ENCODE peak calls at places on chromosomes 2 and 18, in four cellular contexts. C, P, W and M are unnamed samples.
A peak's percentile ranks its signal among the peaks of the same experiment; 100 is the strongest.

GRCh38 chr2:25309402-25309801 is 32.3 kb downstream of the DNMT3A start:
- DNase-seq in C (peak; percentile 37), P (peak; percentile 63), W (peak; percentile 87), M (peak; percentile 55)

GRCh38 chr2:28952806-28953190 is 28.3 kb upstream of the TOGARAM2 start:
- DNase-seq in C (no peak), P (no peak), W (no peak), M (no peak)

GRCh38 chr2:42752299-42752698 is 11.6 kb downstream of the OXER1 start:
- DNase-seq in C (no peak), P (peak; percentile 69), W (no peak), M (no peak)

GRCh38 chr2:130387071-130387400 is 31.2 kb downstream of the PTPN18 start:
- DNase-seq in C (no peak), P (no peak), W (no peak), M (no peak)

GRCh38 chr2:164782323-164782722 is 59.3 kb downstream of the COBLL1 start:
- DNase-seq in C (no peak), P (no peak), W (no peak), M (no peak)

GRCh38 chr2:230872968-230873669 is 8.4 kb downstream of the ITM2C start:
- DNase-seq in C (no peak), P (peak; percentile 86), W (no peak), M (no peak)

GRCh38 chr18:43060020-43060419 is 55.5 kb downstream of the RIT2 start:
- DNase-seq in C (peak; percentile 52), P (no peak), W (no peak), M (no peak)

GRCh38 chr2:134692461-134692860 is 26.3 kb downstream of the TMEM163 start:
- DNase-seq in C (no peak), P (no peak), W (peak; percentile 34), M (no peak)

GRCh38 chr18:74413811-74414210 is 43.3 kb downstream of the DIPK1C start:
- DNase-seq in C (no peak), P (no peak), W (no peak), M (no peak)

GRCh38 chr2:63034575-63034974 is 16.1 kb upstream of the OTX1 start:
- DNase-seq in C (no peak), P (no peak), W (peak; percentile 50), M (no peak)

GRCh38 chr2:126855606-126856005 is 43.1 kb upstream of the TEX51 start:
- DNase-seq in C (no peak), P (no peak), W (no peak), M (no peak)

GRCh38 chr2:26711457-26712155 is 19.1 kb downstream of the KCNK3 start:
- DNase-seq in C (no peak), P (no peak), W (no peak), M (no peak)

GRCh38 chr2:217685255-217685605 is 317.6 kb downstream of the TNS1 start:
- DNase-seq in C (peak; percentile 90), P (no peak), W (peak; percentile 24), M (no peak)

GRCh38 chr2:220966636-220967035 is 605.5 kb downstream of the EPHA4 start:
- DNase-seq in C (peak; percentile 92), P (no peak), W (no peak), M (peak; percentile 30)

GRCh38 chr2:187942876-187943275 is 348.8 kb upstream of the GULP1 start:
- DNase-seq in C (no peak), P (no peak), W (no peak), M (no peak)

GRCh38 chr2:152580722-152581121 is 136.5 kb downstream of the PRPF40A start:
- DNase-seq in C (peak; percentile 26), P (no peak), W (peak; percentile 48), M (no peak)

GRCh38 chr2:86632672-86633071 is 9.0 kb upstream of the RNF103 start:
- DNase-seq in C (no peak), P (no peak), W (no peak), M (no peak)

GRCh38 chr2:64654993-64655666 is 1.4 kb upstream of the SERTAD2 start:
- DNase-seq in C (peak; percentile 38), P (no peak), W (peak; percentile 50), M (peak; percentile 60)

GRCh38 chr2:148813603-148814065 is 61.4 kb upstream of the KIF5C start:
- DNase-seq in C (no peak), P (peak; percentile 78), W (no peak), M (no peak)

GRCh38 chr18:58671941-58672565 is 788 bp downstream of the MALT1 start:
- DNase-seq in C (peak; percentile 33), P (peak; percentile 55), W (peak; percentile 16), M (no peak)

GRCh38 chr2:95087379-95087778 is 34.2 kb downstream of the MRPS5 start:
- DNase-seq in C (no peak), P (no peak), W (no peak), M (no peak)

GRCh38 chr2:65464604-65465003 is 32.2 kb upstream of the SPRED2 start:
- DNase-seq in C (no peak), P (no peak), W (no peak), M (no peak)

GRCh38 chr2:17540813-17541513 is 467 bp downstream of the VSNL1 start:
- DNase-seq in C (no peak), P (no peak), W (no peak), M (no peak)

GRCh38 chr18:75156139-75156750 is 52.7 kb downstream of the PTGR3 start:
- DNase-seq in C (no peak), P (no peak), W (no peak), M (no peak)